ENCODE peak calls at places on chromosome 4, in seven cellular contexts. R is IMR-90, I is neuronal stem cell, X is mesenchymal stem cell, D is H9, H is H1, N is trophoblast cell. F is an unnamed sample.

GRCh38 chr4:23891064-23891421 is 1.2 kb upstream of the PPARGC1A start:
- DNase-seq in R (no peak), I (no peak), X (peak), D (no peak), H (no peak), N (no peak), F (no peak)

GRCh38 chr4:102620697-102621497 is 119.7 kb downstream of the NFKB1 start:
- DNase-seq in R (peak), I (peak), X (peak), D (no peak), H (no peak), N (peak), F (peak)

GRCh38 chr4:187603093-187603395 is 392.5 kb upstream of the ZFP42 start:
- DNase-seq in R (peak), I (no peak), X (peak), D (no peak), H (no peak), N (no peak), F (no peak)

GRCh38 chr4:76198411-76199237 is 15.0 kb downstream of the SCARB2 start:
- DNase-seq in R (peak), I (no peak), X (peak), D (no peak), H (no peak), N (no peak), F (peak)

GRCh38 chr4:71270901-71271300 is 67.9 kb upstream of the SLC4A4 start:
- DNase-seq in R (peak), I (peak), X (peak), D (peak), H (peak), N (peak), F (peak)

GRCh38 chr4:22743290-22743689 is 50.6 kb downstream of the GBA3 start:
- DNase-seq in R (no peak), I (no peak), X (no peak), D (no peak), H (no peak), N (no peak), F (no peak)

GRCh38 chr4:45663495-45664148 is 460.2 kb downstream of the GABRG1 start:
- DNase-seq in R (no peak), I (no peak), X (no peak), D (no peak), H (no peak), N (no peak), F (no peak)

GRCh38 chr4:146224331-146224966 is 10.1 kb downstream of the REELD1 start:
- DNase-seq in R (peak), I (no peak), X (peak), D (no peak), H (no peak), N (no peak), F (no peak)

GRCh38 chr4:17448689-17449088 is 63.2 kb downstream of the QDPR start:
- DNase-seq in R (peak), I (no peak), X (peak), D (no peak), H (no peak), N (no peak), F (no peak)

GRCh38 chr4:147355849-147356248 is 125.0 kb upstream of the EDNRA start:
- DNase-seq in R (peak), I (no peak), X (peak), D (no peak), H (no peak), N (no peak), F (no peak)

GRCh38 chr4:38382492-38382891 is 281.5 kb upstream of the KLF3 start:
- DNase-seq in R (no peak), I (no peak), X (peak), D (no peak), H (no peak), N (no peak), F (peak)

GRCh38 chr4:61320154-61320553 is 120.0 kb downstream of the ADGRL3 start:
- DNase-seq in R (peak), I (no peak), X (peak), D (no peak), H (no peak), N (no peak), F (no peak)

GRCh38 chr4:637536-637935 is 12.2 kb downstream of the PDE6B start:
- DNase-seq in R (no peak), I (no peak), X (no peak), D (peak), H (no peak), N (no peak), F (no peak)

GRCh38 chr4:84952004-84952403 is 14.5 kb downstream of the WDFY3 start:
- DNase-seq in R (peak), I (no peak), X (peak), D (no peak), H (no peak), N (no peak), F (no peak)

GRCh38 chr4:182808673-182809416 is 108.3 kb downstream of the DCTD start:
- DNase-seq in R (peak), I (no peak), X (peak), D (no peak), H (no peak), N (no peak), F (no peak)

GRCh38 chr4:27720010-27720766 is 859.5 kb downstream of the STIM2 start:
- DNase-seq in R (no peak), I (no peak), X (no peak), D (no peak), H (no peak), N (no peak), F (no peak)

GRCh38 chr4:52641853-52642563 is 17.1 kb downstream of the USP46 start:
- DNase-seq in R (peak), I (no peak), X (peak), D (no peak), H (no peak), N (peak), F (no peak)

GRCh38 chr4:145409393-145409792 is 72.3 kb upstream of the SMAD1 start:
- DNase-seq in R (no peak), I (no peak), X (no peak), D (no peak), H (no peak), N (no peak), F (no peak)

GRCh38 chr4:110808371-110808878 is 185.5 kb upstream of the PITX2 start:
- DNase-seq in R (peak), I (no peak), X (peak), D (no peak), H (no peak), N (no peak), F (no peak)

GRCh38 chr4:171759274-171759673 is 53.9 kb upstream of the GALNTL6 start:
- DNase-seq in R (no peak), I (no peak), X (no peak), D (no peak), H (no peak), N (no peak), F (no peak)

GRCh38 chr4:162229670-162230069 is 65.9 kb upstream of the FSTL5 start:
- DNase-seq in R (no peak), I (no peak), X (peak), D (no peak), H (no peak), N (no peak), F (no peak)

GRCh38 chr4:60865238-60865637 is 334.9 kb upstream of the ADGRL3 start:
- DNase-seq in R (no peak), I (no peak), X (peak), D (peak), H (no peak), N (no peak), F (peak)

GRCh38 chr4:183100827-183101226 is 1.8 kb downstream of the WWC2 start:
- DNase-seq in R (no peak), I (no peak), X (peak), D (no peak), H (no peak), N (peak), F (peak)

GRCh38 chr4:66169341-66169740 is 499.1 kb upstream of the EPHA5 start:
- DNase-seq in R (no peak), I (no peak), X (peak), D (no peak), H (no peak), N (no peak), F (peak)

GRCh38 chr4:1508161-1509160 is 102.2 kb upstream of the NKX1-1 start:
- DNase-seq in R (no peak), I (no peak), X (no peak), D (no peak), H (no peak), N (no peak), F (no peak)

GRCh38 chr4:127479031-127479622 is 153.6 kb upstream of the INTU start:
- DNase-seq in R (peak), I (peak), X (peak), D (no peak), H (no peak), N (no peak), F (peak)

GRCh38 chr4:2905544-2905943 is 57.7 kb downstream of the NOP14 start:
- DNase-seq in R (no peak), I (no peak), X (no peak), D (no peak), H (no peak), N (no peak), F (no peak)

GRCh38 chr4:124708517-124709300 is 3.8 kb downstream of the ANKRD50 start:
- DNase-seq in R (peak), I (no peak), X (peak), D (no peak), H (no peak), N (no peak), F (no peak)

GRCh38 chr4:13007802-13008201 is 476.3 kb downstream of the RAB28 start:
- DNase-seq in R (no peak), I (no peak), X (no peak), D (no peak), H (no peak), N (no peak), F (no peak)

GRCh38 chr4:40984051-40984450 is 230.3 kb downstream of the APBB2 start:
- DNase-seq in R (peak), I (no peak), X (no peak), D (no peak), H (no peak), N (no peak), F (no peak)

GRCh38 chr4:103019319-103020124 is at the start of gene SLC9B1:
- DNase-seq in R (peak), I (peak), X (peak), D (peak), H (peak), N (peak), F (peak)

GRCh38 chr4:115126487-115126886 is 13.1 kb upstream of the NDST4 start:
- DNase-seq in R (no peak), I (no peak), X (no peak), D (no peak), H (no peak), N (no peak), F (no peak)

GRCh38 chr4:7171191-7171900 is 21.0 kb upstream of the SORCS2 start:
- DNase-seq in R (no peak), I (no peak), X (no peak), D (peak), H (no peak), N (no peak), F (no peak)

GRCh38 chr4:57499786-57500185 is 389.6 kb upstream of the IGFBP7 start:
- DNase-seq in R (no peak), I (no peak), X (no peak), D (no peak), H (no peak), N (peak), F (no peak)

GRCh38 chr4:141131738-141132688 is 1.3 kb downstream of the RNF150 start:
- DNase-seq in R (peak), I (peak), X (peak), D (peak), H (peak), N (no peak), F (peak)
- H3K27ac ChIP-seq in R (peak), I (no peak), X (no peak), D (no peak), H (no peak), N (no peak), F (no peak)

GRCh38 chr4:55830741-55831140 is 11.2 kb downstream of the EXOC1L start:
- DNase-seq in R (no peak), I (no peak), X (peak), D (no peak), H (no peak), N (no peak), F (no peak)
- H3K4ac ChIP-seq in R (no peak), I (no peak), X (no peak), D (no peak), H (no peak), N (no peak), F (no peak)

DNA sequence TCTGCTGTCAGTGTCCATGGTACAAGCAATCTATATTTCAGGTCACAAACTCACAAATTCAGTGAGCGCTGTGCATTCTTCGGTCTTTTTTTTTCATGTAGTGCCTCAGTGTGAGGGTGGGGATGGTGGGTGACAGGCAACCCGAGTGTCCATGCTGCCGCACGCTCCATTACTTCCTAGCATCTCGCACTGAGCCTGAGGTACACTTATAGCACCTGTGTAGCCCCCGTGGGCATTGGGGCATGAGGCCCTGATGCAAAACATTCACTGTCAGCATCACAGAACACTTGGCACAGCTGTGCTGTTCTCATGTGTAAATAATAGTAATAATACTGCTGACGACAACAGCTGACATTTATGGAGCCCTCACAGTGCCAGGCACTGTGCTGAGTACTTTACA is 31.6 kb downstream of the EVC2 start:
- DNase-seq in R (no peak), I (no peak), X (no peak), D (no peak), H (no peak), N (no peak), F (no peak)
- H2BK120ac ChIP-seq in R (no peak), I (no peak), X (no peak), D (no peak), H (no peak), N (no peak), F (no peak)

GRCh38 chr4:78585633-78586032 is 34.1 kb downstream of the ANXA3 start:
- DNase-seq in R (peak), I (no peak), X (peak), D (no peak), H (no peak), N (no peak), F (no peak)
- H3K27ac ChIP-seq in R (no peak), I (no peak), X (no peak), D (no peak), H (no peak), N (no peak), F (no peak)

F was measured in mesendoderm.